ENCODE peak calls at places on chromosomes 5 and 9, in seven cellular contexts. F is CD8-positive, alpha-beta memory T cell; I is psoas muscle; Y is heart right ventricle; P is small intestine; J is upper lobe of right lung; H is body of pancreas. L is an unnamed sample. For H3K27me3 and H3K9me3, the result is how much of the 10 kb centered on the place peaks cover.

GRCh38 chr5:89309268-89309667 is 426.3 kb upstream of the MEF2C start:
- DNase-seq in J (no peak), P (no peak), F (no peak), I (no peak), Y (no peak), H (no peak), L (no peak)

GRCh38 chr9:14911046-14911445 is 818 bp upstream of the FREM1 start:
- DNase-seq in Y (no peak), F (no peak), P (no peak), J (no peak), H (no peak), I (no peak), L (no peak)

GRCh38 chr9:22208846-22209585 is 199.9 kb upstream of the CDKN2B start:
- DNase-seq in Y (no peak), F (no peak), H (no peak), I (no peak), J (no peak), P (no peak), L (no peak)

GRCh38 chr5:18732556-18733479 is 1098.6 kb downstream of the TAF11L14 start:
- DNase-seq in Y (no peak), P (peak), J (no peak), I (no peak), H (no peak), F (no peak), L (no peak)

GRCh38 chr9:24464321-24464951 is 81.3 kb downstream of the IZUMO3 start:
- DNase-seq in I (no peak), Y (no peak), F (no peak), H (no peak), P (no peak), J (no peak), L (no peak)

GRCh38 chr9:121618504-121618903 is 32.9 kb upstream of the DAB2IP start:
- DNase-seq in P (no peak), H (no peak), Y (no peak), J (no peak), F (no peak), I (no peak), L (no peak)

GRCh38 chr5:35195472-35195852 is 34.8 kb downstream of the PRLR start:
- DNase-seq in I (no peak), H (no peak), Y (no peak), P (peak), J (no peak), F (no peak), L (no peak)

GRCh38 chr5:67413749-67414148 is 217.2 kb upstream of the CD180 start:
- DNase-seq in Y (no peak), F (no peak), H (no peak), J (no peak), I (no peak), P (no peak), L (no peak)

GRCh38 chr5:88190106-88190834 is 78.4 kb downstream of the TMEM161B start:
- DNase-seq in Y (no peak), F (peak), J (no peak), P (peak), I (no peak), H (no peak), L (no peak)

GRCh38 chr9:111804636-111805035 is 9.9 kb upstream of the SHOC1 start:
- DNase-seq in I (no peak), F (no peak), Y (no peak), P (no peak), H (no peak), J (no peak), L (no peak)

GRCh38 chr5:68189171-68189570 is 26.4 kb upstream of the PIK3R1 start:
- DNase-seq in H (no peak), P (no peak), I (no peak), F (no peak), J (no peak), Y (no peak), L (no peak)

GRCh38 chr9:36250079-36250478 is 8.2 kb downstream of the GNE start:
- DNase-seq in J (no peak), F (no peak), I (no peak), Y (no peak), P (no peak), H (no peak), L (no peak)

GRCh38 chr9:98654247-98654646 is 54.5 kb downstream of the GABBR2 start:
- DNase-seq in Y (no peak), I (no peak), J (no peak), F (no peak), H (no peak), P (no peak), L (peak)

GRCh38 chr9:15206949-15207696 is 99.9 kb downstream of the TTC39B start:
- DNase-seq in H (no peak), Y (no peak), P (no peak), J (no peak), F (no peak), I (no peak), L (no peak)

GRCh38 chr5:32506251-32506661 is 61.7 kb upstream of the ZFR start:
- DNase-seq in Y (peak), J (no peak), H (no peak), F (no peak), P (no peak), I (no peak), L (peak)

GRCh38 chr9:89978185-89978584 is 373.4 kb downstream of the GADD45G start:
- DNase-seq in J (no peak), P (peak), I (no peak), H (peak), Y (no peak), F (no peak), L (peak)

GRCh38 chr9:109027176-109027575 is 13.9 kb upstream of the CTNNAL1 start:
- DNase-seq in P (no peak), J (no peak), F (no peak), I (no peak), H (no peak), Y (no peak), L (peak)

GRCh38 chr5:80990971-80991370 is 30.8 kb downstream of the RASGRF2 start:
- DNase-seq in J (no peak), Y (no peak), F (no peak), I (no peak), H (no peak), P (no peak), L (peak)

GRCh38 chr9:34253460-34253837 is 74.6 kb downstream of the UBAP1 start:
- DNase-seq in F (no peak), I (no peak), Y (peak), H (no peak), J (no peak), P (no peak), L (no peak)

GRCh38 chr9:27442464-27442863 is 81.6 kb upstream of the IFNK start:
- DNase-seq in H (no peak), F (no peak), I (no peak), Y (no peak), J (no peak), P (peak), L (no peak)

GRCh38 chr9:89899476-89900047 is 294.8 kb downstream of the GADD45G start:
- DNase-seq in H (no peak), I (no peak), J (no peak), F (no peak), Y (no peak), P (no peak), L (no peak)

GRCh38 chr5:92678576-92679105 is 902.4 kb downstream of the NR2F1-AS1 start:
- DNase-seq in P (no peak), Y (no peak), I (no peak), H (no peak), J (no peak), F (no peak), L (peak)

GRCh38 chr5:5881294-5881693 is 458.8 kb downstream of the ICE1 start:
- DNase-seq in I (no peak), F (no peak), J (no peak), H (no peak), Y (no peak), P (no peak), L (no peak)

GRCh38 chr9:137873858-137874363 is 3.7 kb upstream of the CACNA1B start:
- DNase-seq in P (no peak), I (no peak), F (no peak), H (no peak), J (no peak), Y (no peak), L (no peak)

GRCh38 chr5:78269088-78269703 is 25.3 kb downstream of the AP3B1 start:
- DNase-seq in Y (no peak), F (no peak), J (no peak), I (no peak), P (peak), H (no peak), L (no peak)

GRCh38 chr9:136175745-136176290 is 29.1 kb downstream of the LHX3 start:
- DNase-seq in P (no peak), H (no peak), F (no peak), J (no peak), I (no peak), Y (no peak), L (no peak)

GRCh38 chr9:112401175-112401815 is 21.4 kb downstream of the HSDL2 start:
- DNase-seq in F (no peak), H (no peak), Y (no peak), P (no peak), J (no peak), I (no peak), L (no peak)

GRCh38 chr5:167451091-167451490 is 840.4 kb upstream of the WWC1 start:
- DNase-seq in Y (no peak), J (no peak), H (no peak), I (no peak), P (no peak), F (no peak), L (no peak)

GRCh38 chr5:180120221-180121101 is 48.9 kb upstream of the RNF130 start:
- DNase-seq in I (peak), J (peak), P (no peak), H (no peak), F (no peak), Y (peak), L (no peak)

GRCh38 chr9:68934319-68934644 is 79.6 kb downstream of the PRKACG start:
- DNase-seq in H (no peak), I (no peak), P (no peak), J (no peak), F (no peak), Y (no peak), L (no peak)

GRCh38 chr5:59759600-59760357 is 133.7 kb downstream of the PDE4D start:
- DNase-seq in F (no peak), I (no peak), P (no peak), Y (no peak), J (no peak), H (no peak), L (peak)

GRCh38 chr5:78760411-78761169 is 112.0 kb upstream of the LHFPL2 start:
- DNase-seq in F (no peak), J (no peak), Y (no peak), I (no peak), H (no peak), P (no peak), L (no peak)

GRCh38 chr5:139759219-139759721 is 36.3 kb upstream of the PSD2 start:
- DNase-seq in H (peak), J (no peak), P (no peak), F (no peak), I (no peak), Y (no peak), L (no peak)

GRCh38 chr5:139762624-139763170 is 32.9 kb upstream of the PSD2 start:
- DNase-seq in H (no peak), J (no peak), P (no peak), I (no peak), F (no peak), Y (no peak), L (no peak)

GRCh38 chr5:139760066-139761056 is 35.2 kb upstream of the PSD2 start:
- DNase-seq in Y (no peak), P (no peak), J (no peak), F (no peak), H (no peak), I (no peak), L (peak)

GRCh38 chr5:139761501-139761900 is 34.1 kb upstream of the PSD2 start:
- DNase-seq in J (no peak), P (no peak), H (no peak), Y (no peak), I (no peak), F (no peak), L (no peak)

GRCh38 chr5:139761057-139761450 is 34.6 kb upstream of the PSD2 start:
- DNase-seq in P (no peak), Y (no peak), H (no peak), F (no peak), J (no peak), I (no peak), L (no peak)
- H3K27me3 ChIP-seq in P (under half), Y (half or more), H (under half), F (under half), J (under half), I (under half), L (under half)

DNA sequence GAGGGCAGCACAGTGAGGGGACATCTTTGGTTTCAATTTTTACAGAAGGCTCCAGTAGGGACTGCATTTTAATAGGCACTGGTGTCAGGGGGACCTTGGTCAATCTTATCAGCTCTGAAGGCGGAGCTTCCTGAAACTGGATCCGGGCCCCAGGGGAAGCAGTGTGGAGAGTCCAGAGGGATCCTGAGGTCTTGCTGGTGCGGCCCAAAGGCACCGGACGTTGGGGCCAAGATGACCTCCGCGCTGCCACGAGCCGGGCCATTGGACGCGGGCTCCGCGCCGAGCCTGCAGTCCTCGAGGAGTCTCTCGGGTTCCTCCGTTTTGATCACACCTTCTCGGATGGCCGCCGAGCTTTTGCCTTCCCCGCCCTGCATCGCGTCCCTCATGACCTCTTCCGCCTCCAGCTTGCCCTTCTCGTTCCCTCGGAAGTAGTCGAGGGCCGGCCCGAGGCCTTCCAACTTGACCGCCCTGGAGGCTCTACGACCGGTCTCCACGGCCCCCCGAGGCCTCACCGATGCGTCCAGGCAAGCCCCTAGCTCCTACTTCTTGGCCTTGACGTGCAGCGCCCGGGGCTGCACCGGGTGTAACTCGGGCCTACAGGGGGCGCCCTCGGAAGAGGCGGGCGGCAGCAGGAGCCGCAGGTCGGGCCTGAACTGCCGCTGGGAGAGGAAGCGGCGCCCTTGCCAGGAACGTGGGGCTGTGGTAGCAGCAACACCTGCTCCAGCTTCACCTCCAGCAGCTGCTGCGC is 18.8 kb downstream of the C5orf52 start:
- DNase-seq in F (peak), P (no peak), J (no peak), I (no peak), Y (peak), H (peak), L (no peak)
- H3K4me3 ChIP-seq in F (no peak), P (no peak), J (no peak), I (no peak), Y (no peak), H (no peak), L (no peak)

GRCh38 chr5:150457562-150458240 is 8.2 kb upstream of the RPS14 start:
- DNase-seq in J (no peak), P (no peak), Y (no peak), F (no peak), H (no peak), I (no peak), L (no peak)
- H3K9me3 ChIP-seq in J (under half), P (under half), Y (under half), F (under half), H (under half), I (under half), L (under half)

DNA sequence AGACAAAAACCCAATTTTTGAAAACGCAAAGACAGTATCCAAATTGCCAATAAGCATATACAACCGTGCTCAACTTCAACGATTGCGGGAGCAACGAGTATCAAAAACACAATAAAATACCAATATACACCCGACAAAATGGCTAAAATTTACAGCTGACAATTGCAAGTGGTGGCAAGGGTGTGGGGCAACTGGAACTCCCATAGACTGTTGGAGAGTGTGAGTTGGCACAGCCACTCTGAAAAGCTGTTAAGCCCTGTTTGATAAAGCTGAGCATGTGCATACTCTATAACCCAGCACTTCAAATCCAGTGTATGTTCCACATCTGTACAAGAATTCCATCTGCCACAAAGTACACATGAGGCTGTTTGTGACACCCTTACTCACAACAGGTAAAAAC is 20.3 kb upstream of the NKD2 start:
- DNase-seq in I (no peak), J (no peak), F (no peak), P (no peak), Y (no peak), H (no peak), L (no peak)
- H3K27me3 ChIP-seq in I (under half), J (under half), F (under half), P (under half), Y (under half), H (under half), L (under half)

GRCh38 chr5:55220433-55221185 is 6.5 kb downstream of the MCIDAS start:
- DNase-seq in I (no peak), P (no peak), J (no peak), Y (no peak), H (peak), F (no peak), L (peak)
- H3K4me3 ChIP-seq in I (peak), P (no peak), J (peak), Y (no peak), H (no peak), F (peak), L (peak)

GRCh38 chr5:140767444-140767843 is 18.5 kb upstream of the PCDHA1 start:
- DNase-seq in F (no peak), P (no peak), J (no peak), I (no peak), Y (no peak), H (no peak), L (no peak)

DNA sequence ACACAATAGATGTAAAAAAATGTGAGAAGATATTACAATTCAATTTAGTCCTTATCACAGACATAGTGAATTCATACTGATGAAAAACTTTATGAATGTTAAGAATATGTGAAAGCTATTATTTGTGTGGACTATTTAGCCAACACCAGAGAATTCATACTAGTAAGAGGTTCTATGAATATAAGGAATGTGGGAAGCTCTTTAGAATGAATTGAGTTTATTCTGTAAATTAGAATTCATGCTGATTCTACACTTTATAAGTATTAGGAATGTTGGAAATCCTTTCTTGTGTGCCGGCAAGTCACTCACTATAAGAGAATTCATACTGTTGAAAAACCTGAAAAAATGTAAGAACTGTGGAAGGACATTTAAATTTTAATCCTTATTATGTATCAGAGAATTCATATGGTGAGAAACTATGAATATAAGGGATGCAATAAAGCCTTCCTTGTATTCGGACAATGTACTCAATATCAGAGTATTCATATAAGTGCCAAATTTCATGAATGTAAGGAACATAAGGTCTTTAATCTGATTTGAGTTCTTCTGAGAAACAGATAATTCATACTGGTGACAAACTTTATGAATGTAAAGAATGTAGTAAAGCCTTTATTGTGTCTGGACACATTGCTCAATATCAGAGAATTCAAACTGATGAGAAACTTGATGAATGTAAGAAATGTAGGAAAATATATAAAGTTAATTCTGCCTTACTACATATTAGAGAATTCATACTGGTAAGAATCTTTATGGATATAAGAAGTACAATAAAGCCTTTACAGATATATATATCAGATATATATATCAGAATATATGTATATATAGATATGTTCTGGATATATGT is 21.5 kb upstream of the PCDHA1 start:
- DNase-seq in Y (no peak), H (no peak), F (no peak), P (no peak), J (no peak), I (no peak), L (no peak)
- H3K9me3 ChIP-seq in Y (half or more), H (under half), F (under half), P (under half), J (half or more), I (half or more), L (half or more)

DNA sequence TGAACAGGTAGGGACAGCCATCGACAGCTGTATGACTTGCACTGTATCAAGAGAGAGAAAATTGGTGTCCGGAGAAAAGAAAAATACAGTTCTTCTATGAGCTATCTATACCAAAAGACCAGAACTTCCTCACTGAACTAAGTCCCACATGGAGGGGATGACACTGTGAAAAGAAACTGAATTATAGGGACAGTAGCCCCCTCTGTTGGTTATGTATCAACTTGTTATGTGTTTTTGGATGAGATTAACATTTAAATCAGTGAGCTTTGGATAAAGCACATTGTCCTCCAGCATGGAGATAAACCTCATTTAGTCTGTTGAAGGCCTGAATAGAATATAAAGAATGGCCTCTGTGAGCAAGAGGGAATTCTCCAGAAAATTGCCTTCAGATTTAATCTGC is 176.6 kb upstream of the SH3GL2 start:
- DNase-seq in I (no peak), H (no peak), F (no peak), Y (no peak), J (no peak), P (no peak), L (no peak)
- H3K27me3 ChIP-seq in I (under half), H (under half), F (under half), Y (under half), J (under half), P (under half), L (under half)

GRCh38 chr9:87148391-87149237 is 201.3 kb upstream of the GAS1 start:
- DNase-seq in J (peak), Y (peak), F (no peak), P (peak), I (peak), H (peak), L (peak)

GRCh38 chr9:87149794-87150193 is 202.5 kb upstream of the GAS1 start:
- DNase-seq in F (no peak), I (no peak), J (no peak), H (no peak), P (no peak), Y (no peak), L (no peak)

GRCh38 chr9:87152206-87152605 is 204.9 kb upstream of the GAS1 start:
- DNase-seq in H (no peak), F (no peak), I (no peak), Y (no peak), P (no peak), J (no peak), L (no peak)

GRCh38 chr9:87147803-87148202 is 200.5 kb upstream of the GAS1 start:
- DNase-seq in J (no peak), Y (no peak), F (no peak), P (no peak), H (no peak), I (peak), L (no peak)
- H3K4me3 ChIP-seq in J (peak), Y (no peak), F (no peak), P (no peak), H (no peak), I (peak), L (no peak)